ENCODE peak calls at places on chromosomes 3 and 15, in four cellular contexts. T is neuronal stem cell, D is right cardiac atrium, G is transverse colon. M is an unnamed sample.

GRCh38 chr3:56894912-56895431 is 93.2 kb upstream of the ARHGEF3 start:
- DNase-seq in D (no peak), G (no peak), T (no peak), M (no peak)

GRCh38 chr15:79881254-79881653 is 15.6 kb downstream of the MTHFS start:
- DNase-seq in T (no peak), D (no peak), G (no peak), M (no peak)

GRCh38 chr3:94405258-94406035 is 342.6 kb downstream of the NSUN3 start:
- DNase-seq in T (no peak), D (no peak), G (no peak), M (no peak)

GRCh38 chr3:184741798-184742675 is 30.2 kb upstream of the MAGEF1 start:
- DNase-seq in T (no peak), G (no peak), D (no peak), M (no peak)

GRCh38 chr3:58164916-58165821 is 45.6 kb downstream of the DNASE1L3 start:
- DNase-seq in G (no peak), D (no peak), T (peak; percentile 50), M (peak; percentile 53)

GRCh38 chr3:109018828-109019227 is 65.1 kb upstream of the GUCA1C start:
- DNase-seq in D (no peak), T (no peak), G (no peak), M (no peak)

GRCh38 chr3:151403246-151403645 is 18.7 kb upstream of the P2RY12 start:
- DNase-seq in G (no peak), D (no peak), T (no peak), M (no peak)

GRCh38 chr15:40937762-40938529 is 8.8 kb downstream of the DLL4 start:
- DNase-seq in T (no peak), G (peak; percentile 39), D (no peak), M (peak; percentile 46)

GRCh38 chr3:35862057-35862456 is 222.7 kb downstream of the ARPP21 start:
- DNase-seq in G (no peak), D (no peak), T (no peak), M (no peak)

GRCh38 chr3:49132437-49133225 is at the start of gene LAMB2:
- DNase-seq in G (peak; percentile 79), D (peak; percentile 78), T (peak; percentile 83), M (peak; percentile 76)

GRCh38 chr3:70224337-70224736 is 88.1 kb downstream of the MDFIC2 start:
- DNase-seq in D (no peak), G (no peak), T (no peak), M (no peak)

GRCh38 chr3:65939841-65940246 is 98.9 kb downstream of the MAGI1 start:
- DNase-seq in T (no peak), G (no peak), D (no peak), M (no peak)

GRCh38 chr3:153052096-153052460 is 109.9 kb upstream of the RAP2B start:
- DNase-seq in T (no peak), G (peak; percentile 27), D (peak; percentile 61), M (peak; percentile 5)

GRCh38 chr15:58981808-58982475 is 5.5 kb upstream of the RNF111 start:
- DNase-seq in T (no peak), G (no peak), D (no peak), M (no peak)

GRCh38 chr15:58457466-58457965 is 25.7 kb downstream of the LIPC start:
- DNase-seq in T (no peak), G (no peak), D (no peak), M (no peak)

GRCh38 chr3:122926322-122926721 is 101.2 kb downstream of the SEMA5B start:
- DNase-seq in D (no peak), T (no peak), G (no peak), M (no peak)

GRCh38 chr15:77682564-77682963 is 49.9 kb upstream of the LINGO1 start:
- DNase-seq in D (no peak), G (no peak), T (no peak), M (no peak)

GRCh38 chr15:77004189-77004588 is 9.3 kb downstream of the PSTPIP1 start:
- DNase-seq in D (peak; percentile 65), G (peak; percentile 43), T (no peak), M (no peak)

GRCh38 chr3:3802021-3802420 is 2.8 kb downstream of the LRRN1 start:
- DNase-seq in D (no peak), G (no peak), T (peak; percentile 37), M (no peak)

GRCh38 chr3:112121577-112122547 is 11.2 kb downstream of the GCSAM start:
- DNase-seq in G (no peak), T (no peak), D (no peak), M (no peak)

DNA sequence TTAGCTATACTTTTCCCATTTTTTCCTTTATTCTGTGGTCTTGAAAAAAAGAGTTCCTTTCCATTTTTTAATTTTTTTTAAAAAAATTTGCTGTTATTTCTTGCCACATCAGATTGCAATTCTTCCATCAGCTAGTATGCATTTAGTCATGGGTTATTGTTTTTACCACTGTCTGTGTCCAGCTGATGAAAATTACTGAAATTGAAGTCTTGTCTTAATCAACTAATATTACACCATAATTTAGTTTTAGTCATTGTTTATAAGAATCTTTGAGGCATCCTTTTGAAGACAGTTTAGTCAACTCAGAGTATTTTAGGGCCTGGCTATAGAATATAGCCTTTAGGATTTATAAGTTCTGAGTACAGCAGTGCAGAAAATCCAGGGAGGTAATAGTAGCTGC is 172.1 kb downstream of the LRTM1 start:
- DNase-seq in G (no peak), T (no peak), D (no peak), M (no peak)
- H3K9me3 ChIP-seq in G (no peaks in the 10 kb centered on the region), T (no peaks in the 10 kb centered on the region), D (no peaks in the 10 kb centered on the region), M (no peaks in the 10 kb centered on the region)

DNA sequence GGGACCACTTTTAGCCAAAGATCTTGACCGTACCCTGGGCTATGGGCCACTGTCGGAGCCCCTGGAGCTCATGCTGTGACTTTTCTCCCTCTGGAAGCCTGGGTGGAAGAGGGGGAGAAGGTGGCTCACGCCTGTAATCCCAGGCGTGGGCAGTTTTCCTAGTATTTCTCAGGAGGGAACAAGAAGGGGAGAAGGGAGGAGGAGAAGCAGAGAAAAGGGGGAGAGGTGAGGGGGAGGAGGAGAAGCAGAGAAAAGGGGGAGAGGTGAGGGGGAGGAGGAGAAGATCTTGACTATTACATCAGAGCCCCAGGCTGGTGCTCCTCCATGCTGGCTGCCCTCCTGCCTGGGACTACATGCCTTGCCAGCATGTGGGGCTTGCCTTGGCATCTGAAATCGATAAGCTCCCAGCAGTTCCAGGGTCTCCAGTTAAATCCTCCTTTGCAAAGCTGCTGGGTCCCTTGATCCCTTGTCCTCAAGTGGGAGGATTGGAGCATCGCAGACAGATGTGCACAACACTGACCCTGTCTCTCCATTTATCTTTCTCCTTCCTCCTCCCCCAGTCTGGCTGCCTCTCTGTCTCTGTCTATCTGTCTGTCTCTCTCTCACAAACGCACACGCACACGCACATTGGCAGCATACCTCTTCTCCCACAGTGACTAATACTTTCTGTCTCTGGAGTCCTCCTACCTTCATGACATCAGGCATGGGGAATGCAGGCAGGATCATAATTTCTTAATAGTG is 41.6 kb downstream of the MRAS start:
- DNase-seq in G (no peak), T (no peak), D (no peak), M (no peak)
- H3K27ac ChIP-seq in G (no peak overlapping the region), T (no peak overlapping the region), D (peak overlapping the region; percentile 71), M (no peak overlapping the region)

DNA sequence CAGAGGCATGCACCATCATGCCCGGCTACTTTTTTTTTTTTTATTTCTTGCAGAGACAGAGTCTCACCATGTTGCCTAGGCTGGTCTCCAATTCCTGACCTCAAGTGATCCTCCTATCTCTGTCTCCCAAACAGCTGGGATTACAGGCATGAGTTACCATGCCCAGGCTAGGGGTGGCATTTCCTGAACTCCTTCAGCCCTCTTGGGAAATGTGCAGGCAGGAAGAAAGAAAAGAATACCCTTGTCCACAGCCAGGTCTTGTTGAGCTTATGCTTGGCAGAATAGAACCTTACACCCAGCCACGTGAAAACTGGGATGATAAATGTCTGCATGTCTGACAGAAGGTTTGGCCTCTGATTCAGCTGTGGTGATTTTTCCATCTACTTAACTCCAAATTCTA is 30.2 kb upstream of the SNRPN start:
- DNase-seq in T (no peak), G (no peak), D (no peak), M (no peak)
- H3K9me3 ChIP-seq in T (no peaks in the 10 kb centered on the region), G (no peaks in the 10 kb centered on the region), D (no peaks in the 10 kb centered on the region), M (no peaks in the 10 kb centered on the region)

GRCh38 chr3:38459499-38460048 is 5.9 kb downstream of the ACVR2B start:
- DNase-seq in G (no peak), D (no peak), T (no peak), M (no peak)

GRCh38 chr3:38455639-38456430 is 2.1 kb downstream of the ACVR2B start:
- DNase-seq in T (no peak), D (no peak), G (no peak), M (no peak)

GRCh38 chr3:38458796-38459498 is 5.3 kb downstream of the ACVR2B start:
- DNase-seq in T (no peak), G (peak; percentile 71), D (peak; percentile 40), M (peak; percentile 72)

GRCh38 chr3:38454884-38455638 is 1.4 kb downstream of the ACVR2B start:
- DNase-seq in T (peak; percentile 82), D (peak; percentile 69), G (peak; percentile 88), M (peak; percentile 88)

GRCh38 chr3:38457111-38458003 is 3.7 kb downstream of the ACVR2B start:
- DNase-seq in T (no peak), D (no peak), G (no peak), M (no peak)
- H3K27ac ChIP-seq in T (no peak overlapping the region), D (no peak overlapping the region), G (no peak overlapping the region), M (no peak overlapping the region)

GRCh38 chr3:138560501-138560900 is 33.6 kb downstream of the CEP70 start:
- DNase-seq in G (no peak), D (no peak), T (no peak), M (no peak)
- H3K9me3 ChIP-seq in G (peaks cover 10% of the 10 kb centered on the region), D (no peaks in the 10 kb centered on the region), T (peaks cover 8% of the 10 kb centered on the region), M (no peaks in the 10 kb centered on the region)

DNA sequence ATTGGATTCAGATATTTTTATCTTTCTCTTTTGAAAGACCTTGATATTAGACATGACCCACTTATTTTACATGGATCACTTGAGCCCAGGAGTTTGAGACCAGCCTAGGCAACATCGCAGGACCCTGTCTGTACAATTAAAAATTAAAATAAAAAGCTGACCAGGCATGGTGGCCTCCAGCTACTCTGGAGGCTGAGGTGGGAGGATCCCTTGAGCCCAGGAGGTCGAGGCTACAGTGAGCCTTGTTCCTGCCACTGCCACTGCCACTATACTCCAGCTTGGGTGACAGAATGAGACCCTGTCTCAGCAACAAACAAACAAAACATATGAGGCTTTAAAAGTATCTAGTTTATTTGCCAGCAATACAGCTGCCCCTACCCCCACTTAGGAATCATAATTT is 1.6 kb downstream of the RNF7 start:
- DNase-seq in G (no peak), D (no peak), T (no peak), M (no peak)
- H3K27ac ChIP-seq in G (peak overlapping the region; percentile 98), D (no peak overlapping the region), T (no peak overlapping the region), M (peak overlapping the region; percentile 91)

GRCh38 chr15:25088261-25088790 is 133.5 kb downstream of the SNRPN start:
- DNase-seq in G (no peak), T (no peak), D (no peak), M (no peak)
- H3K9me3 ChIP-seq in G (peaks cover 80% of the 10 kb centered on the region), T (peaks cover 90% of the 10 kb centered on the region), D (peaks cover 35% of the 10 kb centered on the region), M (no peaks in the 10 kb centered on the region)

M was measured in prostate gland.